ENCODE peak calls at places on chromosomes 2 and 18, in nine cellular contexts. H, L, O, I, B, K, C, U and V are unnamed samples.

GRCh38 chr2:39632871-39633270 is 32.8 kb upstream of the TMEM178A start:
- DNase-seq in I (peak), O (no peak), U (peak), K (no peak), L (no peak), B (no peak), C (peak), H (no peak), V (no peak)

GRCh38 chr18:33839452-33840225 is 261.6 kb downstream of the ASXL3 start:
- DNase-seq in C (peak), H (peak), O (peak), K (peak), I (peak), B (no peak), L (no peak), U (no peak), V (no peak)

GRCh38 chr2:6652271-6652670 is 213.4 kb downstream of the CMPK2 start:
- DNase-seq in U (no peak), I (no peak), O (no peak), L (no peak), H (no peak), K (no peak), B (no peak), C (no peak), V (no peak)

GRCh38 chr2:185202416-185202815 is 536.2 kb upstream of the FSIP2 start:
- DNase-seq in K (no peak), I (no peak), O (no peak), L (no peak), C (no peak), H (no peak), U (no peak), B (no peak), V (no peak)

GRCh38 chr2:221461911-221462310 is 110.2 kb downstream of the EPHA4 start:
- DNase-seq in L (no peak), U (peak), H (no peak), C (no peak), O (no peak), K (no peak), B (no peak), I (no peak), V (no peak)

GRCh38 chr2:120750488-120751210 is 15.0 kb downstream of the GLI2 start:
- DNase-seq in H (no peak), C (no peak), O (no peak), K (no peak), L (no peak), B (no peak), I (no peak), U (no peak), V (no peak)

GRCh38 chr2:16039055-16039454 is 98.7 kb downstream of the MYCN start:
- DNase-seq in L (no peak), I (no peak), C (no peak), K (no peak), O (no peak), B (no peak), H (no peak), U (no peak), V (no peak)

GRCh38 chr2:106694960-106695470 is 191.0 kb downstream of the ST6GAL2 start:
- DNase-seq in K (no peak), C (no peak), H (no peak), U (no peak), B (no peak), O (no peak), I (no peak), L (no peak), V (no peak)

GRCh38 chr2:233457356-233457755 is 103.1 kb downstream of the DGKD start:
- DNase-seq in B (no peak), H (no peak), I (no peak), L (no peak), U (no peak), O (no peak), C (no peak), K (no peak), V (no peak)

GRCh38 chr2:162430323-162430722 is 86.4 kb downstream of the GCA start:
- DNase-seq in H (no peak), I (no peak), O (no peak), K (no peak), B (no peak), U (no peak), C (no peak), L (peak), V (no peak)

GRCh38 chr2:238128061-238129040 is 10.1 kb upstream of the KLHL30 start:
- DNase-seq in O (no peak), U (no peak), I (no peak), B (no peak), C (no peak), K (peak), L (no peak), H (no peak), V (no peak)

GRCh38 chr2:176188218-176188968 is at the start of gene HOXD1:
- DNase-seq in U (no peak), L (no peak), H (no peak), K (peak), C (no peak), I (no peak), B (no peak), O (peak), V (no peak)

GRCh38 chr2:209208211-209208610 is 215.6 kb upstream of the MAP2 start:
- DNase-seq in B (no peak), U (no peak), O (peak), K (peak), H (peak), L (peak), I (peak), C (no peak), V (peak)

DNA sequence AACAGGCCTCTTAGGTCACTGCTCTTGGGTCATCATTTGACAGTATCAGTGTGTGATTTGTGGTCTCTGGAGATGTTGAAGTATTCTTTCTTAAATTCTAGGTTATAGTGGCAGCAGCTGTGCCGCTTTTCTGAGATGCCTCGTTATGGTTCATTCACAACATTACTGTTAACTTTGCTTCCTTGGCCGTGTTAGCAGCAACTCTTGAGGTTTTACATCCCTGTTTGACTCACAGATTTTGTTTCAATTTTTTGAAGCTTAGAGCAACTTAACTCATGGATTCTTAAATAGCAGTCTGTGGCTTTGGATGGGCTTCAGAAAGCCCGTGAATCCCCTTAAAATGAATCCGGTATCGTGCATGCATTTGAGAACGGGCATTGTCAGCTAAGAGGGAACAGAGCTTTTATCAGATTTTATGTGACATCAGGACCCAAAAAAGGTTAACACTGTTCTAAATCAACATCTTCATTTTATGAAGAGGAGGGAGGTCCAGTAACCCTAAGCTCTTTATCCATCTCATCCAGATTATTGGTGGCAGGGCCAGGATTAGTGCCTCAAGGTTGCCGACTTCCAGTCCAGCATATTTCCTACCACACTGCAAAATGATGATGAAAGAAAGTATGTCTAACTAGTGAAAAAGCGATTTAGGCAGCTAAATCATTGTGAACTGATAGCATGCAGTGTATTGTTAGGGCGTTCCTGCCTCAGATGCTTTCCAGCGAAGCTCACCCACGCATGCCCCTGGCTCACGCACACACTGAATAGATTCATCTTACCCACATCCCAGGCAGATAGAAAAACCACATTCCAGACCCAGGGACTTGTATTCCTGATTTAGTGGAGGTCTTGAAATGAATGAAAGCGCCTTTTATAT is 5.1 kb downstream of the TRIB2 start:
- DNase-seq in I (peak), O (no peak), K (no peak), U (no peak), H (no peak), B (no peak), C (no peak), L (no peak), V (no peak)
- H3K4me3 ChIP-seq in I (peak), O (no peak), K (peak), U (peak), H (no peak), B (no peak), C (no peak), L (no peak), V (peak)

GRCh38 chr2:61356958-61357350 is 113.9 kb downstream of the USP34 start:
- DNase-seq in K (no peak), I (peak), U (peak), H (no peak), B (no peak), O (no peak), C (no peak), L (no peak), V (no peak)
- H3K4me3 ChIP-seq in K (no peak), I (no peak), U (no peak), H (no peak), B (no peak), O (no peak), C (no peak), L (no peak), V (no peak)

GRCh38 chr2:174593574-174594203 is 3.9 kb downstream of the WIPF1 start:
- DNase-seq in C (no peak), O (peak), B (peak), I (peak), L (no peak), H (no peak), K (no peak), U (no peak), V (no peak)

GRCh38 chr2:174590928-174591648 is 6.5 kb downstream of the WIPF1 start:
- DNase-seq in B (no peak), L (no peak), H (no peak), U (no peak), I (no peak), C (no peak), O (no peak), K (no peak), V (no peak)

GRCh38 chr2:174594451-174594850 is 3.2 kb downstream of the WIPF1 start:
- DNase-seq in U (no peak), K (no peak), B (no peak), L (no peak), C (no peak), H (no peak), O (peak), I (no peak), V (no peak)

GRCh38 chr2:174591740-174592139 is 5.9 kb downstream of the WIPF1 start:
- DNase-seq in U (no peak), L (no peak), B (no peak), K (no peak), C (no peak), H (no peak), O (no peak), I (no peak), V (no peak)

GRCh38 chr2:174593041-174593440 is 4.6 kb downstream of the WIPF1 start:
- DNase-seq in H (no peak), O (no peak), K (no peak), I (no peak), B (no peak), L (no peak), C (no peak), U (no peak), V (no peak)
- H3K4me3 ChIP-seq in H (no peak), O (peak), K (peak), I (no peak), B (peak), L (no peak), C (no peak), U (no peak), V (no peak)

GRCh38 chr2:5236308-5236707 is 455.9 kb upstream of the SOX11 start:
- DNase-seq in H (no peak), K (no peak), C (no peak), O (no peak), L (no peak), U (no peak), I (no peak), B (no peak), V (no peak)
- H3K4me3 ChIP-seq in H (no peak), K (no peak), C (no peak), O (no peak), L (no peak), U (no peak), I (no peak), B (no peak), V (no peak)

GRCh38 chr2:37192551-37192950 is 3.7 kb upstream of the CEBPZOS start:
- DNase-seq in K (no peak), H (no peak), U (no peak), I (no peak), L (no peak), C (no peak), O (no peak), B (no peak), V (no peak)

GRCh38 chr2:37191747-37192146 is 3.3 kb upstream of the SULT6B1 start:
- DNase-seq in L (no peak), O (no peak), B (no peak), H (no peak), U (no peak), I (no peak), K (no peak), C (no peak), V (no peak)

GRCh38 chr2:37198681-37199065 is 2.4 kb downstream of the CEBPZOS start:
- DNase-seq in H (no peak), K (no peak), U (no peak), L (no peak), C (no peak), B (no peak), I (no peak), O (no peak), V (no peak)

GRCh38 chr2:37201208-37201607 is 4.9 kb downstream of the CEBPZOS start:
- DNase-seq in B (no peak), L (no peak), I (no peak), K (no peak), H (no peak), U (no peak), O (no peak), C (no peak), V (no peak)

DNA sequence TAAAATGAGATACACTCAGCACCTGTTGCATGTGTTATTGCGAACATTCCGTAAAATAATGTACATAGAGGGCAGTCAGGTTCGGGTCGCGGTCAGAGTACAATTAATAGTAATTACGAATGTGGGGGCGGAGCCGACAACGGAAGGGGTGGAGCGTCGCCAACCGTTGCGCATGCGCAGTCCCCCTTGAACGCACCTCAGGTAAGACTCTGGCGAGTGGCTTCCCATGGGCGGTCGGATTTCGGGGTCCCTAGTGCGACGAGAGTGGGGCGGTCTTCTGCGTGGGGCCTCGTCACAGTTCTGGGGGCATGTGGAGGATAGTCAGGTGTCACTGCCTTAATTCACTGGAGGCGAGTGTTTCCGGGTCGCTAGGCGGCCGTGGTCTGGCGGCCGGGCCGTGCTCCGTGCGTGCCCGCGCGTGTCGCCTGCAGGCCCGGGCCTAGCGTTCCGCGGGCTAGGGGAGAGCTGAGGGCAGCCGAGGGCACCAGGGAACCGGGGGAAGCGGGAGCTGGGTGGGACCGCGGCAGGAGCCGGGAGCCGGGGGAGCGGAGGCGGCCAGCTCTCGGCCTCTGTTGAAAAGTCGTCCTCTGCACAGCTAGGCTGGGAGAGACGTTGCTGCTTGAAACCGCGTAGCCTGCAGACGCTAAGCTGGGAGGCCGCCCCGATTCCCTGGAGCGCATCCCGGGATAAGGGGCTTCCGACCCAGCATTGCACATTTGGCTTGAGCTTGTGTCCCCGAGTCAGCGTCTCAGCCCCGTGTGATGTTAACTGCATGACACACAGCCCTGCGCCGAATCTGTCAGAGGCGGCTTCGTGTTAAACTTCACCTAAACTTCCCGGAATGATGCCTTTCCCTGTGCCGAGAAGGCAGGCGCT is at the start of gene CEBPZOS:
- DNase-seq in L (peak), I (peak), O (peak), K (peak), B (peak), H (peak), C (peak), U (no peak), V (peak)
- H3K4me3 ChIP-seq in L (peak), I (peak), O (peak), K (peak), B (peak), H (peak), C (peak), U (peak), V (peak)

GRCh38 chr2:224585205-224586088 is at the start of gene CUL3:
- DNase-seq in I (peak), L (peak), U (peak), O (peak), C (peak), H (peak), B (peak), K (peak), V (peak)

GRCh38 chr2:224584111-224584764 is 925 bp downstream of the CUL3 start:
- DNase-seq in K (peak), O (peak), U (no peak), C (no peak), B (peak), L (peak), I (peak), H (no peak), V (no peak)

GRCh38 chr2:224586127-224586702 is 1.1 kb upstream of the CUL3 start:
- DNase-seq in L (no peak), C (no peak), U (no peak), B (no peak), K (no peak), H (no peak), I (no peak), O (peak), V (no peak)

GRCh38 chr2:224580248-224580647 is 4.9 kb downstream of the CUL3 start:
- DNase-seq in U (no peak), H (no peak), L (no peak), O (no peak), I (no peak), C (no peak), K (no peak), B (no peak), V (no peak)

GRCh38 chr2:224584768-224585204 is 377 bp downstream of the CUL3 start:
- DNase-seq in I (peak), O (peak), K (peak), C (no peak), H (no peak), B (peak), L (peak), U (no peak), V (no peak)
- H3K4me3 ChIP-seq in I (peak), O (peak), K (peak), C (peak), H (peak), B (peak), L (peak), U (peak), V (peak)

GRCh38 chr18:60691061-60691460 is 318.5 kb upstream of the MC4R start:
- DNase-seq in O (no peak), I (no peak), L (no peak), H (no peak), B (no peak), K (no peak), U (no peak), C (no peak), V (no peak)

GRCh38 chr18:60693426-60693825 is 320.9 kb upstream of the MC4R start:
- DNase-seq in H (no peak), L (no peak), K (no peak), B (no peak), U (no peak), C (no peak), I (no peak), O (no peak), V (peak)

GRCh38 chr18:60692277-60692676 is 319.7 kb upstream of the MC4R start:
- DNase-seq in C (no peak), O (no peak), I (no peak), H (no peak), L (no peak), U (no peak), B (no peak), K (no peak), V (no peak)
- H3K4me3 ChIP-seq in C (no peak), O (no peak), I (no peak), H (no peak), L (no peak), U (no peak), B (no peak), K (no peak), V (no peak)

GRCh38 chr2:72924353-72925240 is 7.3 kb downstream of the EMX1 start:
- DNase-seq in H (no peak), I (no peak), C (no peak), B (no peak), K (no peak), U (no peak), L (no peak), O (no peak), V (no peak)
- H3K4me3 ChIP-seq in H (no peak), I (no peak), C (no peak), B (no peak), K (no peak), U (no peak), L (no peak), O (no peak), V (no peak)

DNA sequence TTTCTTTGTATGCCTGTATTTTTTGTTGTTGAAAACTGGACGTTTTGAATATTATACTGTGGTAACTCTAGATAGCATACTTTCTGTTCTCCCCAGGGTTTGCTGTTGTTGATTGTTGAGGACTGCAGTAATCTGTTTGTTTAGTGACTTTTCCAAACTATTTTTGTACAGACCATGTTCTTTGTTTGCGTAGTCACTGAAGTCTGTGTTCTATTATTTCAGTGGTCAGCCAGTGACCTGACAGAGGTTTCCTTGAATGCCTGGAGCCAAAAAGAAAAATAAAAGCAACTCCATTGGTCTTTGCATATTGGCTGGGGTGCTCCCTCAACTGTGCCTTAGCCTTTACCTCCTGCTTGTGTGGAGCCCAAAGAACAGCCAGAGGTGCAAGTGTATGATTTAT is 42.7 kb upstream of the PHLPP1 start:
- DNase-seq in I (no peak), B (no peak), U (no peak), K (no peak), O (no peak), C (no peak), H (no peak), L (no peak), V (no peak)
- H3K4me3 ChIP-seq in I (no peak), B (no peak), U (no peak), K (no peak), O (no peak), C (no peak), H (no peak), L (no peak), V (no peak)